ENCODE peak calls at places on chromosomes 4 and X, in four cellular contexts. G is body of pancreas, J is left lung, A is small intestine. N is an unnamed sample.

GRCh38 chr4:336893-337142 is 796 bp upstream of the ZNF141 start:
- DNase-seq in J (no peak), A (no peak), G (no peak), N (no peak)

GRCh38 chrX:18377802-18378201 is 23.3 kb upstream of the SCML2 start:
- DNase-seq in A (peak; percentile 39), G (peak; percentile 48), J (no peak), N (no peak)

GRCh38 chr4:155445306-155445705 is 68.5 kb upstream of the MAP9 start:
- DNase-seq in J (no peak), A (no peak), G (no peak), N (no peak)

GRCh38 chrX:44954562-44954961 is 81.6 kb downstream of the KDM6A start:
- DNase-seq in J (no peak), G (no peak), A (no peak), N (no peak)

GRCh38 chrX:9147631-9148189 is 113.8 kb upstream of the FAM9B start:
- DNase-seq in G (no peak), J (no peak), A (no peak), N (no peak)

GRCh38 chr4:69601065-69601464 is 38.4 kb downstream of the UGT2A2 start:
- DNase-seq in A (no peak), G (no peak), J (no peak), N (no peak)

GRCh38 chr4:154741877-154742851 is 1.6 kb upstream of the LRAT start:
- DNase-seq in J (no peak), A (peak; percentile 11), G (peak; percentile 24), N (no peak)

GRCh38 chr4:188949608-188950007 is 810.4 kb downstream of the TRIML1 start:
- DNase-seq in J (no peak), G (no peak), A (no peak), N (no peak)

GRCh38 chr4:146522862-146523205 is 1.1 kb upstream of the SLC10A7 start:
- DNase-seq in A (peak; percentile 25), J (no peak), G (no peak), N (no peak)

GRCh38 chr4:15173251-15173650 is 171.0 kb downstream of the CPEB2 start:
- DNase-seq in A (no peak), G (no peak), J (no peak), N (no peak)

GRCh38 chr4:13599159-13599558 is 28.4 kb downstream of the BOD1L1 start:
- DNase-seq in J (no peak), A (no peak), G (no peak), N (no peak)

GRCh38 chr4:109592367-109592766 is 32.3 kb downstream of the MCUB start:
- DNase-seq in G (no peak), J (no peak), A (no peak), N (no peak)

GRCh38 chrX:140040397-140040796 is 75.1 kb upstream of the CXorf66 start:
- DNase-seq in G (no peak), J (no peak), A (peak; percentile 87), N (no peak)

GRCh38 chr4:4582653-4583052 is 40.8 kb upstream of the STX18 start:
- DNase-seq in J (no peak), G (no peak), A (no peak), N (no peak)

GRCh38 chr4:26719954-26720552 is 136.2 kb downstream of the TBC1D19 start:
- DNase-seq in J (no peak), G (no peak), A (peak; percentile 4), N (no peak)

GRCh38 chrX:52990848-52991247 is 32.5 kb upstream of the FAM156A start:
- DNase-seq in A (no peak), G (no peak), J (no peak), N (no peak)

GRCh38 chr4:137981277-137981676 is 260.9 kb downstream of the SLC7A11 start:
- DNase-seq in J (no peak), A (no peak), G (no peak), N (no peak)

GRCh38 chrX:139828830-139829229 is 104.0 kb downstream of the ATP11C start:
- DNase-seq in G (no peak), J (no peak), A (no peak), N (no peak)

GRCh38 chr4:75432683-75433082 is 81.5 kb downstream of the RCHY1 start:
- DNase-seq in A (peak; percentile 1), G (no peak), J (no peak), N (no peak)

GRCh38 chr4:25095756-25096552 is 64.3 kb downstream of the SEPSECS start:
- DNase-seq in G (no peak), J (no peak), A (no peak), N (no peak)

GRCh38 chr4:71050809-71051208 is 57.4 kb downstream of the DCK start:
- DNase-seq in J (no peak), A (peak; percentile 34), G (no peak), N (no peak)

GRCh38 chr4:144302704-144303536 is 162.4 kb upstream of the GYPA start:
- DNase-seq in A (no peak), J (no peak), G (no peak), N (no peak)

GRCh38 chrX:106932492-106932923 is 12.3 kb downstream of the CLDN2 start:
- DNase-seq in G (no peak), A (peak; percentile 89), J (no peak), N (no peak)

GRCh38 chr4:154004859-154005520 is 216.1 kb upstream of the SFRP2 start:
- DNase-seq in J (no peak), A (no peak), G (peak; percentile 19), N (no peak)

GRCh38 chr4:154691229-154691628 is 52.6 kb upstream of the LRAT start:
- DNase-seq in G (no peak), A (no peak), J (no peak), N (no peak)

GRCh38 chr4:89561051-89561450 is 253.5 kb upstream of the GPRIN3 start:
- DNase-seq in G (no peak), A (no peak), J (no peak), N (no peak)

GRCh38 chrX:40784516-40785151 is 49.3 kb upstream of the MED14 start:
- DNase-seq in G (no peak), A (no peak), J (no peak), N (no peak)

GRCh38 chrX:41935827-41936226 is 12.5 kb upstream of the CASK start:
- DNase-seq in A (peak; percentile 35), J (no peak), G (no peak), N (no peak)

GRCh38 chr4:10701702-10702460 is 17.3 kb upstream of the CLNK start:
- DNase-seq in J (no peak), A (no peak), G (no peak), N (no peak)

GRCh38 chrX:139924696-139925094 is 8.2 kb downstream of the ATP11C start:
- DNase-seq in A (no peak), J (no peak), G (no peak), N (no peak)

GRCh38 chr4:142567199-142567598 is 278.9 kb downstream of the INPP4B start:
- DNase-seq in J (no peak), G (no peak), A (peak; percentile 68), N (no peak)

GRCh38 chr4:70768301-70768948 is 46.7 kb downstream of the RUFY3 start:
- DNase-seq in G (no peak), J (no peak), A (no peak), N (no peak)

GRCh38 chr4:184792334-184792733 is 33.4 kb downstream of the ACSL1 start:
- DNase-seq in A (no peak), J (no peak), G (no peak), N (no peak)

GRCh38 chrX:35561985-35562384 is 236.2 kb upstream of the MAGEB16 start:
- DNase-seq in G (peak; percentile 61), J (no peak), A (no peak), N (no peak)
- H3K27ac ChIP-seq in G (no peak overlapping the region), J (no peak overlapping the region), A (no peak overlapping the region), N (no peak overlapping the region)

GRCh38 chr4:118894034-118894433 is 5.4 kb downstream of the SYNPO2 start:
- DNase-seq in G (no peak), A (no peak), J (no peak), N (no peak)

GRCh38 chr4:118898684-118899138 is 10.1 kb downstream of the SYNPO2 start:
- DNase-seq in J (no peak), A (no peak), G (no peak), N (no peak)

DNA sequence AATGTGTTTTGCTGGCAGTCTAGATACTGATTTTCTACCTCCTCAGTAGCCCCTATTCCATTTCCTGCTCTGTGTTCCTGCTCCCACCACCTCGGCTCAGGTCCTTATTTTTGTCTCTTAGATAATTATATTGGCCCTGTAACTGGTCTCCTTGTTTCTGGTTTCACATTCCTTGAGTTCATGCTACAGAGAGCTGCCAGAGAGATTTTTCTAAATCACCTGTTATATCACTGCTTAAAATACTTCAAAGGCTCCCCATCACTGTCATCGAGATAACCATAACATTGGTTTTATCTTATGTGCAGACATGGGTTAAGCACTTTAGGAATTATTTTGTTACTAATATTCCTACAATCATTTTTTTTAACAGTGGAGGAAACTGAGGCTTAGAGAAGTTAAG is 9.6 kb downstream of the SYNPO2 start:
- DNase-seq in J (no peak), G (no peak), A (no peak), N (no peak)
- H3K27ac ChIP-seq in J (no peak overlapping the region), G (no peak overlapping the region), A (no peak overlapping the region), N (no peak overlapping the region)

GRCh38 chr4:183485411-183486160 is 19.3 kb upstream of the ING2 start:
- DNase-seq in J (no peak), A (no peak), G (no peak), N (no peak)
- H3K27ac ChIP-seq in J (no peak overlapping the region), A (no peak overlapping the region), G (no peak overlapping the region), N (no peak overlapping the region)

GRCh38 chr4:81485310-81485980 is 13.7 kb upstream of the RASGEF1B start:
- DNase-seq in G (no peak), J (no peak), A (no peak), N (no peak)

GRCh38 chr4:81490761-81491160 is 19.1 kb upstream of the RASGEF1B start:
- DNase-seq in G (no peak), A (peak; percentile 35), J (no peak), N (no peak)

GRCh38 chr4:81481151-81481550 is 9.4 kb upstream of the RASGEF1B start:
- DNase-seq in J (no peak), G (no peak), A (no peak), N (no peak)

GRCh38 chr4:81482344-81482743 is 10.6 kb upstream of the RASGEF1B start:
- DNase-seq in J (no peak), G (no peak), A (no peak), N (no peak)

GRCh38 chr4:81486502-81486901 is 14.8 kb upstream of the RASGEF1B start:
- DNase-seq in A (no peak), J (no peak), G (no peak), N (no peak)
- H3K27ac ChIP-seq in A (no peak overlapping the region), J (no peak overlapping the region), G (no peak overlapping the region), N (no peak overlapping the region)

GRCh38 chrX:153370293-153371055 is 30.7 kb downstream of the PNMA6E start:
- DNase-seq in J (no peak), G (no peak), A (no peak), N (no peak)

GRCh38 chrX:153374426-153374825 is 26.7 kb downstream of the PNMA6E start:
- DNase-seq in J (no peak), G (no peak), A (no peak), N (no peak)

GRCh38 chrX:153372949-153373348 is 28.2 kb downstream of the PNMA6E start:
- DNase-seq in J (no peak), G (no peak), A (no peak), N (no peak)

GRCh38 chrX:153366878-153367538 is 33.1 kb downstream of the ZNF275 start:
- DNase-seq in A (no peak), J (no peak), G (no peak), N (no peak)

GRCh38 chrX:153371256-153371655 is 29.9 kb downstream of the PNMA6E start:
- DNase-seq in G (no peak), J (no peak), A (no peak), N (no peak)
- H3K27ac ChIP-seq in G (no peak overlapping the region), J (no peak overlapping the region), A (no peak overlapping the region), N (no peak overlapping the region)